ENCODE peak calls at places on chromosome 22, in nine cellular contexts. Z, K, A, O, Q, B, W, X and U are unnamed samples.

GRCh38 chr22:33853200-33854097 is 66.8 kb downstream of the LARGE1 start:
- DNase-seq in Z (peak; percentile 66), K (no peak), A (peak; percentile 91), O (no peak), Q (peak; percentile 78), B (peak; percentile 61), W (peak; percentile 63), X (peak; percentile 85), U (no peak)

GRCh38 chr22:38860291-38861169 is 11.5 kb downstream of the CBX6 start:
- DNase-seq in Z (no peak), K (no peak), A (no peak), O (no peak), Q (no peak), B (no peak), W (no peak), X (no peak), U (peak; percentile 85)

GRCh38 chr22:49703391-49703926 is 124.2 kb downstream of the BRD1 start:
- DNase-seq in Z (no peak), K (no peak), A (no peak), O (no peak), Q (no peak), B (no peak), W (no peak), X (no peak), U (no peak)

GRCh38 chr22:39574779-39575551 is 4.4 kb downstream of the CACNA1I start:
- DNase-seq in Z (no peak), K (peak; percentile 75), A (no peak), O (peak; percentile 62), Q (no peak), B (no peak), W (no peak), X (no peak), U (no peak)

GRCh38 chr22:39750759-39751158 is 142.8 kb downstream of the ENTHD1 start:
- DNase-seq in Z (no peak), K (no peak), A (no peak), O (no peak), Q (no peak), B (no peak), W (no peak), X (no peak), U (no peak)

GRCh38 chr22:37726240-37726887 is 29.5 kb downstream of the TRIOBP start:
- DNase-seq in Z (no peak), K (no peak), A (peak; percentile 23), O (no peak), Q (no peak), B (no peak), W (no peak), X (no peak), U (no peak)

GRCh38 chr22:39024923-39025322 is 4.0 kb downstream of the APOBEC3D start:
- DNase-seq in Z (no peak), K (no peak), A (peak; percentile 50), O (no peak), Q (no peak), B (no peak), W (no peak), X (no peak), U (no peak)

GRCh38 chr22:29050457-29050856 is 11.2 kb downstream of the C22orf31 start:
- DNase-seq in Z (no peak), K (no peak), A (no peak), O (no peak), Q (no peak), B (no peak), W (no peak), X (no peak), U (no peak)

GRCh38 chr22:40498454-40499186 is 128.2 kb downstream of the SGSM3 start:
- DNase-seq in Z (no peak), K (no peak), A (no peak), O (no peak), Q (no peak), B (no peak), W (no peak), X (no peak), U (no peak)

GRCh38 chr22:25109878-25110595 is 89.6 kb upstream of the CRYBB3 start:
- DNase-seq in Z (peak; percentile 75), K (no peak), A (no peak), O (no peak), Q (no peak), B (no peak), W (no peak), X (peak; percentile 72), U (no peak)
- H3K4me3 ChIP-seq in Z (peak overlapping the region; percentile 68), K (no peak overlapping the region), A (no peak overlapping the region), O (no peak overlapping the region), Q (no peak overlapping the region), B (no peak overlapping the region), W (no peak overlapping the region), X (peak overlapping the region; percentile 63), U (no peak overlapping the region)

DNA sequence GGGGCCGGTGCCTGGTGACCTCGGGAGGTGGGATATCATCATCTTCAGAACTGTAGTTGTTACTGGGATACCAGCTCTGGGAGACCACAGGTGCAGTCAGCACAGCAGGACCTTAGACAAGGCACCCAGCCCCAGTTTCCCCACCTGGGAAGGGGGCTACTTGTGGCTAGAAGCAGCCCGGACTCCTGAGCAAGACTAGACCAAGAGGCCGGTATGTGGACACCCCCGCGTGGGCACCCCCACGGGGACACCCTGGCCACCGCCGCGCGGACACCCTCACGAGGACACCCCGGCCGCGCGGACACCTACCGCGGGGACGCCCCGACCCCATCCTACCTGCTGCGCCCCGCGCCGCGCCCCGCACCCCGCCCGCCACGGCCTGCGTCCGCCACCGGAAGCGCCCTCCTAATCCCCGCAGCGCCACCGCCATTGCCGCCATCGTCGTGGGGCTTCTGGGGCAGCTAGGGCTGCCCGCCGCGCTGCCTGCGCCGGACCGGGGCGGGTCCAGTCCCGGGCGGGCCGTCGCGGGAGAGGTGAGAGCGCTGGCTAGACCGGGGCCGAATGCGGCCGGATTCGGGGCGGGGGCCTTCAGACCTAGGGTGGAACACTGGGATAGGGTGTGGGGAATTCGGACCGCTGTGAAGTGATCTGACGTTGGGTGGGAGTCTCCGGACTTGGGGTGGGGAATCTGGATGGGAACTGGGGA is at the start of the genes COMT and TXNRD2:
- DNase-seq in Z (peak; percentile 71), K (peak; percentile 100), A (peak; percentile 84), O (no peak), Q (peak; percentile 78), B (peak; percentile 66), W (peak; percentile 67), X (peak; percentile 81), U (peak; percentile 83)
- TF ChIP-seq CTCF in Z (no peak), K (no peak), A (no peak), O (no peak), Q (no peak), B (no peak), W (no peak), X (no peak), U (no peak)

GRCh38 chr22:35023692-35024363 is 42.1 kb upstream of the ISX start:
- DNase-seq in Z (peak; percentile 72), K (peak; percentile 62), A (peak; percentile 58), O (no peak), Q (peak; percentile 78), B (peak; percentile 92), W (peak; percentile 67), X (peak; percentile 71), U (peak; percentile 85)
- H3K4me3 ChIP-seq in Z (no peak overlapping the region), K (no peak overlapping the region), A (no peak overlapping the region), O (no peak overlapping the region), Q (no peak overlapping the region), B (peak overlapping the region; percentile 24), W (no peak overlapping the region), X (no peak overlapping the region), U (peak overlapping the region; percentile 33)

GRCh38 chr22:27747396-27748256 is 53.9 kb downstream of the MN1 start:
- DNase-seq in Z (no peak), K (peak; percentile 59), A (no peak), O (no peak), Q (no peak), B (no peak), W (no peak), X (no peak), U (no peak)
- TF ChIP-seq CTCF in Z (no peak), K (peak; percentile 52), A (peak; percentile 57), O (peak; percentile 48), Q (no peak), B (no peak), W (no peak), X (no peak), U (peak; percentile 53)

GRCh38 chr22:46793497-46793896 is 31.0 kb downstream of the TBC1D22A start:
- DNase-seq in Z (peak; percentile 6), K (no peak), A (no peak), O (no peak), Q (no peak), B (no peak), W (no peak), X (peak; percentile 17), U (no peak)

GRCh38 chr22:46792841-46793261 is 30.4 kb downstream of the TBC1D22A start:
- DNase-seq in Z (peak; percentile 34), K (no peak), A (no peak), O (no peak), Q (no peak), B (no peak), W (no peak), X (peak; percentile 16), U (no peak)

GRCh38 chr22:46792061-46792796 is 29.8 kb downstream of the TBC1D22A start:
- DNase-seq in Z (peak; percentile 40), K (no peak), A (no peak), O (no peak), Q (no peak), B (no peak), W (no peak), X (no peak), U (no peak)

GRCh38 chr22:46789992-46790391 is 27.5 kb downstream of the TBC1D22A start:
- DNase-seq in Z (no peak), K (no peak), A (no peak), O (no peak), Q (no peak), B (no peak), W (no peak), X (no peak), U (no peak)

GRCh38 chr22:46791201-46791731 is 28.8 kb downstream of the TBC1D22A start:
- DNase-seq in Z (no peak), K (no peak), A (no peak), O (no peak), Q (peak; percentile 53), B (no peak), W (no peak), X (peak; percentile 43), U (no peak)
- H3K4me3 ChIP-seq in Z (no peak overlapping the region), K (no peak overlapping the region), A (no peak overlapping the region), O (no peak overlapping the region), Q (no peak overlapping the region), B (no peak overlapping the region), W (no peak overlapping the region), X (no peak overlapping the region), U (no peak overlapping the region)

DNA sequence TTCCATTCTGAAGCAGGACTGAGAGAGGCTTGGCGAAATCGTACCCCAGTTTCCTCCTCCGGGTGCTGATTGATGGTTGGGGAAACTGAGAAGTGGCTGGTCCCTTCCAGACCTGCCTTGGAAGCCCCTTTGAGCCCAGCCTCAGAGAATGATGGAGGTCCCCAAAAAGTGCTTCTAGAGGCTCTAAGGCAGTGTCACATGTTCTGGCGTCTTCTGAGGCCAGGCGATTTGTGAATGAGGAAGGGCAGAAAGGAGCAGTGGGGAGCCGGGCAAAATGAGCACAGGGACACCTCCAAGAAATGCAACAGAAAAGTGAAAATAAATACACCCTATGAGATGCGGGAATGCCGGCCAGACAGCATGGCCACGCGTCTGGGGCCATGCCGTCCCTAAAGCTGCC is 1.0 kb upstream of the LIF start:
- DNase-seq in Z (no peak), K (no peak), A (no peak), O (no peak), Q (no peak), B (no peak), W (no peak), X (no peak), U (no peak)
- TF ChIP-seq CTCF in Z (no peak), K (no peak), A (no peak), O (no peak), Q (no peak), B (no peak), W (no peak), X (no peak), U (no peak)

GRCh38 chr22:22927888-22928665 is 40.5 kb downstream of the IGLL5 start:
- DNase-seq in Z (no peak), K (peak; percentile 64), A (no peak), O (no peak), Q (no peak), B (no peak), W (no peak), X (no peak), U (no peak)
- H3K4me3 ChIP-seq in Z (no peak overlapping the region), K (no peak overlapping the region), A (peak overlapping the region; percentile 33), O (no peak overlapping the region), Q (no peak overlapping the region), B (no peak overlapping the region), W (no peak overlapping the region), X (no peak overlapping the region), U (no peak overlapping the region)